ENCODE peak calls at places on chromosomes 13 and 19, in six cellular contexts. One of them, this sample, is unnamed.

GRCh38 chr19:50333235-50333736 is 4.1 kb upstream of the KCNC3 start:
- DNase-seq in NCI-H2081: peak
- DNase-seq in kidney tubule cell: peak
- DNase-seq in CD4-positive, CD25-positive, alpha-beta regulatory T cell: peak
- DNase-seq in ACHN: peak
- DNase-seq in adrenal gland: peak
- DNase-seq in this sample: peak

GRCh38 chr13:34933349-34933748 is 8.7 kb upstream of the NBEA start:
- DNase-seq in NCI-H2081: peak
- DNase-seq in kidney tubule cell: no peak
- DNase-seq in CD4-positive, CD25-positive, alpha-beta regulatory T cell: no peak
- DNase-seq in ACHN: no peak
- DNase-seq in adrenal gland: no peak
- DNase-seq in this sample: peak

GRCh38 chr13:71712988-71713653 is 153.9 kb downstream of the DACH1 start:
- DNase-seq in NCI-H2081: no peak
- DNase-seq in kidney tubule cell: no peak
- DNase-seq in CD4-positive, CD25-positive, alpha-beta regulatory T cell: no peak
- DNase-seq in ACHN: no peak
- DNase-seq in adrenal gland: no peak
- DNase-seq in this sample: no peak

GRCh38 chr13:114089751-114090400 is 42.5 kb downstream of the RASA3 start:
- DNase-seq in NCI-H2081: no peak
- DNase-seq in kidney tubule cell: no peak
- DNase-seq in CD4-positive, CD25-positive, alpha-beta regulatory T cell: no peak
- DNase-seq in ACHN: no peak
- DNase-seq in adrenal gland: no peak
- DNase-seq in this sample: no peak

GRCh38 chr13:91726666-91727065 is 328.2 kb downstream of the GPC5 start:
- DNase-seq in NCI-H2081: no peak
- DNase-seq in kidney tubule cell: no peak
- DNase-seq in CD4-positive, CD25-positive, alpha-beta regulatory T cell: no peak
- DNase-seq in ACHN: no peak
- DNase-seq in adrenal gland: no peak
- DNase-seq in this sample: no peak

GRCh38 chr19:19113040-19113541 is 25.2 kb downstream of the TMEM161A start:
- DNase-seq in NCI-H2081: no peak
- DNase-seq in kidney tubule cell: peak
- DNase-seq in CD4-positive, CD25-positive, alpha-beta regulatory T cell: no peak
- DNase-seq in ACHN: peak
- DNase-seq in adrenal gland: no peak
- DNase-seq in this sample: no peak

GRCh38 chr19:19591133-19591825 is 27.2 kb downstream of the PBX4 start:
- DNase-seq in NCI-H2081: peak
- DNase-seq in kidney tubule cell: peak
- DNase-seq in CD4-positive, CD25-positive, alpha-beta regulatory T cell: peak
- DNase-seq in ACHN: peak
- DNase-seq in adrenal gland: peak
- DNase-seq in this sample: no peak

GRCh38 chr13:96650301-96650886 is 343.9 kb downstream of the OXGR1 start:
- DNase-seq in NCI-H2081: no peak
- DNase-seq in kidney tubule cell: peak
- DNase-seq in CD4-positive, CD25-positive, alpha-beta regulatory T cell: no peak
- DNase-seq in ACHN: peak
- DNase-seq in adrenal gland: no peak
- DNase-seq in this sample: no peak

GRCh38 chr13:54198911-54199310 is 1170.3 kb downstream of the OLFM4 start:
- DNase-seq in NCI-H2081: no peak
- DNase-seq in kidney tubule cell: no peak
- DNase-seq in CD4-positive, CD25-positive, alpha-beta regulatory T cell: no peak
- DNase-seq in ACHN: no peak
- DNase-seq in adrenal gland: no peak
- DNase-seq in this sample: no peak

GRCh38 chr13:42478531-42479156 is 95.3 kb upstream of the TNFSF11 start:
- DNase-seq in NCI-H2081: peak
- DNase-seq in kidney tubule cell: peak
- DNase-seq in CD4-positive, CD25-positive, alpha-beta regulatory T cell: peak
- DNase-seq in ACHN: peak
- DNase-seq in adrenal gland: no peak
- DNase-seq in this sample: no peak

GRCh38 chr13:99257291-99257690 is 888 bp downstream of the GPR18 start:
- DNase-seq in NCI-H2081: no peak
- DNase-seq in kidney tubule cell: no peak
- DNase-seq in CD4-positive, CD25-positive, alpha-beta regulatory T cell: no peak
- DNase-seq in ACHN: no peak
- DNase-seq in adrenal gland: no peak
- DNase-seq in this sample: no peak

GRCh38 chr13:33087790-33088189 is 71.6 kb downstream of the KL start:
- DNase-seq in NCI-H2081: no peak
- DNase-seq in kidney tubule cell: no peak
- DNase-seq in CD4-positive, CD25-positive, alpha-beta regulatory T cell: no peak
- DNase-seq in ACHN: no peak
- DNase-seq in adrenal gland: no peak
- DNase-seq in this sample: no peak

GRCh38 chr13:42039457-42039945 is 8.9 kb upstream of the DGKH start:
- DNase-seq in NCI-H2081: no peak
- DNase-seq in kidney tubule cell: no peak
- DNase-seq in CD4-positive, CD25-positive, alpha-beta regulatory T cell: peak
- DNase-seq in ACHN: no peak
- DNase-seq in adrenal gland: no peak
- DNase-seq in this sample: no peak

GRCh38 chr19:53007200-53008054 is 6.3 kb upstream of the ERVV-1 start:
- DNase-seq in NCI-H2081: no peak
- DNase-seq in kidney tubule cell: no peak
- DNase-seq in CD4-positive, CD25-positive, alpha-beta regulatory T cell: no peak
- DNase-seq in ACHN: no peak
- DNase-seq in adrenal gland: no peak
- DNase-seq in this sample: no peak

GRCh38 chr13:36912369-36912768 is 7.7 kb downstream of the SMAD9 start:
- DNase-seq in NCI-H2081: peak
- DNase-seq in kidney tubule cell: no peak
- DNase-seq in CD4-positive, CD25-positive, alpha-beta regulatory T cell: no peak
- DNase-seq in ACHN: no peak
- DNase-seq in adrenal gland: no peak
- DNase-seq in this sample: no peak

GRCh38 chr13:51668580-51669195 is 84.4 kb downstream of the WDFY2 start:
- DNase-seq in NCI-H2081: no peak
- DNase-seq in kidney tubule cell: no peak
- DNase-seq in CD4-positive, CD25-positive, alpha-beta regulatory T cell: no peak
- DNase-seq in ACHN: no peak
- DNase-seq in adrenal gland: no peak
- DNase-seq in this sample: no peak

GRCh38 chr13:93637852-93638251 is 411.2 kb downstream of the GPC6 start:
- DNase-seq in NCI-H2081: no peak
- DNase-seq in kidney tubule cell: no peak
- DNase-seq in CD4-positive, CD25-positive, alpha-beta regulatory T cell: no peak
- DNase-seq in ACHN: no peak
- DNase-seq in adrenal gland: no peak
- DNase-seq in this sample: no peak

GRCh38 chr13:100512422-100512821 is 76.2 kb downstream of the GGACT start:
- DNase-seq in NCI-H2081: no peak
- DNase-seq in kidney tubule cell: peak
- DNase-seq in CD4-positive, CD25-positive, alpha-beta regulatory T cell: no peak
- DNase-seq in ACHN: no peak
- DNase-seq in adrenal gland: no peak
- DNase-seq in this sample: no peak

GRCh38 chr19:7975037-7975436 is 30.4 kb downstream of the ELAVL1 start:
- DNase-seq in NCI-H2081: no peak
- DNase-seq in kidney tubule cell: no peak
- DNase-seq in CD4-positive, CD25-positive, alpha-beta regulatory T cell: no peak
- DNase-seq in ACHN: no peak
- DNase-seq in adrenal gland: peak
- DNase-seq in this sample: no peak

GRCh38 chr19:4687396-4687795 is 17.3 kb upstream of the MYDGF start:
- DNase-seq in NCI-H2081: peak
- DNase-seq in kidney tubule cell: no peak
- DNase-seq in CD4-positive, CD25-positive, alpha-beta regulatory T cell: no peak
- DNase-seq in ACHN: no peak
- DNase-seq in adrenal gland: no peak
- DNase-seq in this sample: no peak

GRCh38 chr19:49916839-49917733 is 11.9 kb upstream of the ATF5 start:
- DNase-seq in NCI-H2081: no peak
- DNase-seq in kidney tubule cell: no peak
- DNase-seq in CD4-positive, CD25-positive, alpha-beta regulatory T cell: no peak
- DNase-seq in ACHN: no peak
- DNase-seq in adrenal gland: no peak
- DNase-seq in this sample: no peak

GRCh38 chr19:2170219-2170618 is 6.5 kb downstream of the DOT1L start:
- DNase-seq in NCI-H2081: no peak
- DNase-seq in kidney tubule cell: peak
- DNase-seq in CD4-positive, CD25-positive, alpha-beta regulatory T cell: no peak
- DNase-seq in ACHN: no peak
- DNase-seq in adrenal gland: no peak
- DNase-seq in this sample: no peak

GRCh38 chr19:6587093-6587820 is 3.7 kb downstream of the CD70 start:
- DNase-seq in NCI-H2081: no peak
- DNase-seq in kidney tubule cell: no peak
- DNase-seq in CD4-positive, CD25-positive, alpha-beta regulatory T cell: no peak
- DNase-seq in ACHN: no peak
- DNase-seq in adrenal gland: no peak
- DNase-seq in this sample: no peak

GRCh38 chr19:39502640-39503417 is 4.1 kb downstream of the DLL3 start:
- DNase-seq in NCI-H2081: no peak
- DNase-seq in kidney tubule cell: peak
- DNase-seq in CD4-positive, CD25-positive, alpha-beta regulatory T cell: peak
- DNase-seq in ACHN: no peak
- DNase-seq in adrenal gland: peak
- DNase-seq in this sample: no peak

GRCh38 chr13:20230913-20231838 is 943 bp downstream of the GJB6 start:
- DNase-seq in NCI-H2081: no peak
- DNase-seq in kidney tubule cell: no peak
- DNase-seq in CD4-positive, CD25-positive, alpha-beta regulatory T cell: peak
- DNase-seq in ACHN: no peak
- DNase-seq in adrenal gland: no peak
- DNase-seq in this sample: no peak

GRCh38 chr19:41373993-41374392 is 2.3 kb upstream of the TMEM91 start:
- DNase-seq in NCI-H2081: peak
- DNase-seq in kidney tubule cell: no peak
- DNase-seq in CD4-positive, CD25-positive, alpha-beta regulatory T cell: no peak
- DNase-seq in ACHN: peak
- DNase-seq in adrenal gland: peak
- DNase-seq in this sample: peak

This sample was measured in DMS153.